ENCODE peak calls at places on chromosomes 11 and 22, in seven cellular contexts. One of them, this sample, is unnamed.

GRCh38 chr11:94574193-94574961 is 7.2 kb downstream of the PIWIL4 start:
- DNase-seq in trophoblast cell: peak; percentile 87
- DNase-seq in H1: no peak
- DNase-seq in H9: no peak
- DNase-seq in mesendoderm: no peak
- DNase-seq in IMR-90: peak; percentile 90
- DNase-seq in mesenchymal stem cell: peak; percentile 66
- DNase-seq in this sample: no peak

GRCh38 chr11:62004473-62004872 is 37.0 kb upstream of the FTH1 start:
- DNase-seq in H9: no peak
- DNase-seq in mesenchymal stem cell: peak; percentile 79
- DNase-seq in mesendoderm: no peak
- DNase-seq in H1: no peak
- DNase-seq in IMR-90: peak; percentile 82
- DNase-seq in trophoblast cell: peak; percentile 49
- DNase-seq in this sample: no peak

GRCh38 chr11:2207212-2207611 is 35.6 kb upstream of the TH start:
- DNase-seq in trophoblast cell: no peak
- DNase-seq in IMR-90: no peak
- DNase-seq in H1: no peak
- DNase-seq in H9: no peak
- DNase-seq in mesendoderm: no peak
- DNase-seq in mesenchymal stem cell: no peak
- DNase-seq in this sample: no peak

GRCh38 chr22:41488596-41489385 is 19.9 kb downstream of the ACO2 start:
- DNase-seq in mesendoderm: no peak
- DNase-seq in H1: no peak
- DNase-seq in H9: no peak
- DNase-seq in trophoblast cell: no peak
- DNase-seq in mesenchymal stem cell: no peak
- DNase-seq in IMR-90: no peak
- DNase-seq in this sample: no peak

GRCh38 chr11:1916986-1917522 is 2.4 kb upstream of the TNNT3 start:
- DNase-seq in IMR-90: no peak
- DNase-seq in H9: no peak
- DNase-seq in mesendoderm: no peak
- DNase-seq in trophoblast cell: no peak
- DNase-seq in H1: no peak
- DNase-seq in mesenchymal stem cell: no peak
- DNase-seq in this sample: no peak

GRCh38 chr11:64289011-64289564 is 2.0 kb upstream of the KCNK4 start:
- DNase-seq in H1: no peak
- DNase-seq in trophoblast cell: no peak
- DNase-seq in H9: no peak
- DNase-seq in mesenchymal stem cell: no peak
- DNase-seq in mesendoderm: no peak
- DNase-seq in IMR-90: no peak
- DNase-seq in this sample: no peak

GRCh38 chr11:1310772-1311468 is 1.5 kb upstream of the TOLLIP start:
- DNase-seq in H9: no peak
- DNase-seq in mesenchymal stem cell: no peak
- DNase-seq in trophoblast cell: no peak
- DNase-seq in H1: no peak
- DNase-seq in IMR-90: no peak
- DNase-seq in mesendoderm: no peak
- DNase-seq in this sample: no peak

GRCh38 chr11:32385998-32386397 is 49.3 kb downstream of the WT1 start:
- DNase-seq in mesenchymal stem cell: peak; percentile 71
- DNase-seq in mesendoderm: peak; percentile 63
- DNase-seq in IMR-90: peak; percentile 41
- DNase-seq in H9: peak; percentile 66
- DNase-seq in H1: peak; percentile 21
- DNase-seq in trophoblast cell: peak; percentile 38
- DNase-seq in this sample: peak; percentile 11

GRCh38 chr11:1926156-1927031 is 6.9 kb downstream of the TNNT3 start:
- DNase-seq in IMR-90: no peak
- DNase-seq in mesendoderm: no peak
- DNase-seq in trophoblast cell: no peak
- DNase-seq in mesenchymal stem cell: no peak
- DNase-seq in H9: no peak
- DNase-seq in H1: no peak
- DNase-seq in this sample: no peak

GRCh38 chr11:44260081-44260480 is 49.9 kb downstream of the ALX4 start:
- DNase-seq in trophoblast cell: no peak
- DNase-seq in IMR-90: no peak
- DNase-seq in H1: no peak
- DNase-seq in mesenchymal stem cell: no peak
- DNase-seq in mesendoderm: no peak
- DNase-seq in H9: no peak
- DNase-seq in this sample: no peak

GRCh38 chr11:44886765-44887164 is 63.9 kb downstream of the TP53I11 start:
- DNase-seq in trophoblast cell: no peak
- DNase-seq in mesenchymal stem cell: peak; percentile 78
- DNase-seq in H9: no peak
- DNase-seq in mesendoderm: no peak
- DNase-seq in H1: no peak
- DNase-seq in IMR-90: peak; percentile 86
- DNase-seq in this sample: no peak

GRCh38 chr11:107493117-107493516 is 35.5 kb upstream of the CWF19L2 start:
- DNase-seq in H9: no peak
- DNase-seq in mesenchymal stem cell: peak; percentile 15
- DNase-seq in mesendoderm: no peak
- DNase-seq in IMR-90: peak; percentile 63
- DNase-seq in H1: no peak
- DNase-seq in trophoblast cell: peak; percentile 36
- DNase-seq in this sample: no peak

GRCh38 chr11:10670099-10670498 is 23.5 kb downstream of the IRAG1 start:
- DNase-seq in H9: no peak
- DNase-seq in IMR-90: no peak
- DNase-seq in mesendoderm: no peak
- DNase-seq in trophoblast cell: no peak
- DNase-seq in mesenchymal stem cell: no peak
- DNase-seq in H1: no peak
- DNase-seq in this sample: no peak

GRCh38 chr22:19822301-19823117 is 32.2 kb downstream of the GNB1L start:
- DNase-seq in mesenchymal stem cell: no peak
- DNase-seq in mesendoderm: no peak
- DNase-seq in H1: no peak
- DNase-seq in IMR-90: no peak
- DNase-seq in trophoblast cell: no peak
- DNase-seq in H9: peak; percentile 24
- DNase-seq in this sample: no peak

GRCh38 chr11:88402192-88402715 is 64.7 kb upstream of the CTSC start:
- DNase-seq in IMR-90: peak; percentile 90
- DNase-seq in H9: no peak
- DNase-seq in trophoblast cell: peak; percentile 60
- DNase-seq in H1: no peak
- DNase-seq in mesendoderm: no peak
- DNase-seq in mesenchymal stem cell: peak; percentile 88
- DNase-seq in this sample: peak; percentile 32

GRCh38 chr11:7467652-7468051 is 17.7 kb upstream of the OLFML1 start:
- DNase-seq in H1: no peak
- DNase-seq in trophoblast cell: peak; percentile 29
- DNase-seq in IMR-90: no peak
- DNase-seq in mesenchymal stem cell: no peak
- DNase-seq in mesendoderm: peak; percentile 58
- DNase-seq in H9: no peak
- DNase-seq in this sample: no peak

GRCh38 chr11:17611503-17612220 is 64.6 kb downstream of the OTOG start:
- DNase-seq in IMR-90: no peak
- DNase-seq in trophoblast cell: no peak
- DNase-seq in H1: no peak
- DNase-seq in H9: no peak
- DNase-seq in mesendoderm: no peak
- DNase-seq in mesenchymal stem cell: no peak
- DNase-seq in this sample: no peak

GRCh38 chr11:113715273-113715672 is 9.2 kb upstream of the TMPRSS5 start:
- DNase-seq in IMR-90: no peak
- DNase-seq in H1: no peak
- DNase-seq in trophoblast cell: no peak
- DNase-seq in H9: no peak
- DNase-seq in mesendoderm: no peak
- DNase-seq in mesenchymal stem cell: no peak
- DNase-seq in this sample: no peak

GRCh38 chr11:57566564-57567209 is 785 bp downstream of the UBE2L6 start:
- DNase-seq in mesenchymal stem cell: no peak
- DNase-seq in H1: no peak
- DNase-seq in IMR-90: no peak
- DNase-seq in H9: no peak
- DNase-seq in trophoblast cell: peak; percentile 46
- DNase-seq in mesendoderm: no peak
- DNase-seq in this sample: no peak

GRCh38 chr11:60345489-60345888 is 18.4 kb downstream of the MS4A6E start:
- DNase-seq in trophoblast cell: peak; percentile 47
- DNase-seq in H1: peak; percentile 17
- DNase-seq in H9: peak; percentile 59
- DNase-seq in IMR-90: no peak
- DNase-seq in mesenchymal stem cell: peak; percentile 45
- DNase-seq in mesendoderm: peak; percentile 59
- DNase-seq in this sample: no peak

GRCh38 chr22:49855491-49855911 is 1.9 kb downstream of the ZBED4 start:
- DNase-seq in mesendoderm: no peak
- DNase-seq in H9: no peak
- DNase-seq in H1: no peak
- DNase-seq in trophoblast cell: no peak
- DNase-seq in IMR-90: peak; percentile 33
- DNase-seq in mesenchymal stem cell: peak; percentile 53
- DNase-seq in this sample: no peak

GRCh38 chr11:48167380-48167779 is 49.2 kb upstream of the OR4B1 start:
- DNase-seq in H9: no peak
- DNase-seq in H1: no peak
- DNase-seq in IMR-90: no peak
- DNase-seq in mesenchymal stem cell: no peak
- DNase-seq in trophoblast cell: no peak
- DNase-seq in mesendoderm: no peak
- DNase-seq in this sample: no peak

GRCh38 chr11:116226731-116227130 is 546.1 kb downstream of the BUD13 start:
- DNase-seq in IMR-90: no peak
- DNase-seq in mesenchymal stem cell: no peak
- DNase-seq in H1: no peak
- DNase-seq in trophoblast cell: no peak
- DNase-seq in H9: peak; percentile 41
- DNase-seq in mesendoderm: peak; percentile 40
- DNase-seq in this sample: no peak

GRCh38 chr11:116225784-116226410 is 546.9 kb downstream of the BUD13 start:
- DNase-seq in mesendoderm: no peak
- DNase-seq in trophoblast cell: no peak
- DNase-seq in H1: no peak
- DNase-seq in IMR-90: no peak
- DNase-seq in mesenchymal stem cell: no peak
- DNase-seq in H9: no peak
- DNase-seq in this sample: no peak

GRCh38 chr11:116225236-116225635 is 547.6 kb downstream of the BUD13 start:
- DNase-seq in H1: no peak
- DNase-seq in IMR-90: no peak
- DNase-seq in mesendoderm: peak; percentile 30
- DNase-seq in trophoblast cell: no peak
- DNase-seq in H9: no peak
- DNase-seq in mesenchymal stem cell: no peak
- DNase-seq in this sample: no peak

GRCh38 chr11:116224154-116224888 is 548.5 kb downstream of the BUD13 start:
- DNase-seq in mesendoderm: peak; percentile 53
- DNase-seq in trophoblast cell: peak; percentile 58
- DNase-seq in H1: no peak
- DNase-seq in H9: peak; percentile 57
- DNase-seq in IMR-90: peak; percentile 22
- DNase-seq in mesenchymal stem cell: peak; percentile 33
- DNase-seq in this sample: peak; percentile 51

DNA sequence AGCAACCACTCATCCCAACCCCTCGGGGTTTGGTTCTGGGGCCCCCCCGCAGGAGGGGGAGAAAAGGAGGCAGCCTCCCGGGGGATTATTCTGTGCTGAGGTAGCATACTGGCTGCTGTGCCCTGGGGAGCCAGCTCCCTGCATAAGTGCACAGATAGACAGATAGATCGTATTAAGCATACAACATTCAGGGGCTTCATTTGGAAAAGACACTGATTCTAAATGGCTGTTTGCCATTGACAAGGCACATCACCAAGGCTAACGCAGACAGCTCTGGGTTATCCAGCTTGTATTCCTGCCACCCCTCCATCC is 547.9 kb downstream of the BUD13 start:
- DNase-seq in IMR-90: no peak
- DNase-seq in mesenchymal stem cell: no peak
- DNase-seq in mesendoderm: no peak
- DNase-seq in H9: no peak
- DNase-seq in H1: no peak
- DNase-seq in trophoblast cell: no peak
- DNase-seq in this sample: no peak
- H2BK120ac ChIP-seq in IMR-90: no peak overlapping the region
- H2BK120ac ChIP-seq in mesenchymal stem cell: no peak overlapping the region
- H2BK120ac ChIP-seq in mesendoderm: no peak overlapping the region
- H2BK120ac ChIP-seq in H9: no peak overlapping the region
- H2BK120ac ChIP-seq in H1: no peak overlapping the region
- H2BK120ac ChIP-seq in trophoblast cell: no peak overlapping the region
- H2BK120ac ChIP-seq in this sample: no peak overlapping the region

GRCh38 chr22:25874327-25874726 is 132.3 kb downstream of the MYO18B start:
- DNase-seq in trophoblast cell: peak; percentile 46
- DNase-seq in H1: no peak
- DNase-seq in mesendoderm: no peak
- DNase-seq in mesenchymal stem cell: no peak
- DNase-seq in H9: no peak
- DNase-seq in IMR-90: no peak
- DNase-seq in this sample: no peak
- H3K4ac ChIP-seq in trophoblast cell: no peak overlapping the region
- H3K4ac ChIP-seq in H1: no peak overlapping the region
- H3K4ac ChIP-seq in mesendoderm: no peak overlapping the region
- H3K4ac ChIP-seq in mesenchymal stem cell: no peak overlapping the region
- H3K4ac ChIP-seq in H9: no peak overlapping the region
- H3K4ac ChIP-seq in IMR-90: no peak overlapping the region
- H3K4ac ChIP-seq in this sample: no peak overlapping the region

DNA sequence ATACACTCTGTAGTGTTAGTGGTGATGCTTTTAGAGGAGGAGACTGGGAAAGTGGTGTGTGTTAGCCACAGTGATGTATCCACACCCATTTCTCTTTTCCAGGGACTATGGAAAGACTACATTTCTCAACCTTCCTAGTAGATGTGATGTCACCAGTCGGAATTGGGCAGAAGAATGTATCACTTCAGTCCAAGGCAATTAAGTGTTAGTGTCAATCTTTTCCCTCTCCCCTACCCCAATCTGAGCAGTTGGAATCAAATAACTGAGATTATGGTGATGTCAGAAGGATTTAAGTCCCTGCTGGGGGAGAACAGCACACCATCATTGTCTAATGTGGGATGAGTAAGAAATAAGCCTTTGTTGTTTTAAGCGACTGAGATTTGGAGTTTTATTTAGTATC is 5.8 kb upstream of the ATG16L2 start:
- DNase-seq in H9: no peak
- DNase-seq in trophoblast cell: peak; percentile 41
- DNase-seq in mesenchymal stem cell: peak; percentile 54
- DNase-seq in H1: no peak
- DNase-seq in mesendoderm: no peak
- DNase-seq in IMR-90: peak; percentile 46
- DNase-seq in this sample: no peak
- H2BK120ac ChIP-seq in H9: no peak overlapping the region
- H2BK120ac ChIP-seq in trophoblast cell: no peak overlapping the region
- H2BK120ac ChIP-seq in mesenchymal stem cell: no peak overlapping the region
- H2BK120ac ChIP-seq in H1: no peak overlapping the region
- H2BK120ac ChIP-seq in mesendoderm: no peak overlapping the region
- H2BK120ac ChIP-seq in IMR-90: no peak overlapping the region
- H2BK120ac ChIP-seq in this sample: no peak overlapping the region

DNA sequence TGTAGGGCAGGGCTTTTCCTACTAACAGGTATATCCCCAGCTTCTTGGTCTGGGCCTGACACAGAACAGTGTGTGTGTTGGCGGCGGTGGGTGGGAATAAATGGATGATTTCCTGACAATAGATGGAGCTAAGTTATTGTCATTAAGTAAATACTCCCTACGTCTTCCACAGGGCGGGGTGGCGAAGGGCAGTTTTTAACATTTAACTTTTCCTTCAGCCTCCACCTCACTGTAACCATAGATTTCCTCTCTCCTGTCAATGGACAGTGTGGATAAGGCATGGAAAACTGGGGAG is 11.6 kb upstream of the SMPD1 start:
- DNase-seq in H1: no peak
- DNase-seq in H9: no peak
- DNase-seq in mesendoderm: no peak
- DNase-seq in mesenchymal stem cell: no peak
- DNase-seq in trophoblast cell: no peak
- DNase-seq in IMR-90: no peak
- DNase-seq in this sample: no peak
- H3K4ac ChIP-seq in H1: no peak overlapping the region
- H3K4ac ChIP-seq in H9: no peak overlapping the region
- H3K4ac ChIP-seq in mesendoderm: no peak overlapping the region
- H3K4ac ChIP-seq in mesenchymal stem cell: no peak overlapping the region
- H3K4ac ChIP-seq in trophoblast cell: no peak overlapping the region
- H3K4ac ChIP-seq in IMR-90: no peak overlapping the region
- H3K4ac ChIP-seq in this sample: no peak overlapping the region

This sample was measured in neuronal stem cell.